ENCODE peak calls at places on chromosomes 4 and X, in ten cellular contexts. One of them, this sample, is unnamed.

GRCh38 chr4:2341911-2342652 is 76.4 kb downstream of the ZFYVE28 start:
- DNase-seq in fibroblast of lung: no peak
- DNase-seq in tibial artery: no peak
- DNase-seq in stimulated activated CD8-positive, alpha-beta memory T cell treated with anti-CD3 and anti-CD28 coated beads, Interleukin-4, amount 100 ng/mL, for 24 hours: no peak
- DNase-seq in stromal cell of bone marrow: no peak
- DNase-seq in choroid plexus epithelial cell: no peak
- DNase-seq in nephron progenitor cell: no peak
- DNase-seq in adipocyte: no peak
- DNase-seq in germinal center: no peak
- DNase-seq in GM12865: no peak
- DNase-seq in this sample: no peak

GRCh38 chr4:17702666-17703065 is 78.8 kb downstream of the FAM184B start:
- DNase-seq in fibroblast of lung: no peak
- DNase-seq in nephron progenitor cell: no peak
- DNase-seq in stromal cell of bone marrow: no peak
- DNase-seq in adipocyte: no peak
- DNase-seq in tibial artery: no peak
- DNase-seq in germinal center: no peak
- DNase-seq in GM12865: no peak
- DNase-seq in stimulated activated CD8-positive, alpha-beta memory T cell treated with anti-CD3 and anti-CD28 coated beads, Interleukin-4, amount 100 ng/mL, for 24 hours: no peak
- DNase-seq in choroid plexus epithelial cell: no peak
- DNase-seq in this sample: no peak

GRCh38 chr4:186942745-186943606 is 219.3 kb upstream of the FAT1 start:
- DNase-seq in adipocyte: peak
- DNase-seq in stromal cell of bone marrow: no peak
- DNase-seq in stimulated activated CD8-positive, alpha-beta memory T cell treated with anti-CD3 and anti-CD28 coated beads, Interleukin-4, amount 100 ng/mL, for 24 hours: no peak
- DNase-seq in fibroblast of lung: peak
- DNase-seq in germinal center: no peak
- DNase-seq in choroid plexus epithelial cell: peak
- DNase-seq in GM12865: no peak
- DNase-seq in nephron progenitor cell: peak
- DNase-seq in tibial artery: no peak
- DNase-seq in this sample: no peak

GRCh38 chr4:6239968-6240367 is 29.7 kb upstream of the WFS1 start:
- DNase-seq in adipocyte: no peak
- DNase-seq in fibroblast of lung: no peak
- DNase-seq in nephron progenitor cell: no peak
- DNase-seq in germinal center: no peak
- DNase-seq in tibial artery: no peak
- DNase-seq in stimulated activated CD8-positive, alpha-beta memory T cell treated with anti-CD3 and anti-CD28 coated beads, Interleukin-4, amount 100 ng/mL, for 24 hours: no peak
- DNase-seq in stromal cell of bone marrow: no peak
- DNase-seq in choroid plexus epithelial cell: no peak
- DNase-seq in GM12865: no peak
- DNase-seq in this sample: no peak

GRCh38 chrX:31435592-31435991 is 363.8 kb upstream of the FTHL17 start:
- DNase-seq in germinal center: no peak
- DNase-seq in stromal cell of bone marrow: no peak
- DNase-seq in stimulated activated CD8-positive, alpha-beta memory T cell treated with anti-CD3 and anti-CD28 coated beads, Interleukin-4, amount 100 ng/mL, for 24 hours: no peak
- DNase-seq in adipocyte: no peak
- DNase-seq in nephron progenitor cell: peak
- DNase-seq in GM12865: no peak
- DNase-seq in fibroblast of lung: peak
- DNase-seq in choroid plexus epithelial cell: peak
- DNase-seq in tibial artery: no peak
- DNase-seq in this sample: no peak

GRCh38 chr4:155403886-155404285 is 27.1 kb upstream of the MAP9 start:
- DNase-seq in stimulated activated CD8-positive, alpha-beta memory T cell treated with anti-CD3 and anti-CD28 coated beads, Interleukin-4, amount 100 ng/mL, for 24 hours: no peak
- DNase-seq in fibroblast of lung: peak
- DNase-seq in adipocyte: peak
- DNase-seq in germinal center: no peak
- DNase-seq in choroid plexus epithelial cell: peak
- DNase-seq in nephron progenitor cell: no peak
- DNase-seq in tibial artery: no peak
- DNase-seq in GM12865: peak
- DNase-seq in stromal cell of bone marrow: peak
- DNase-seq in this sample: no peak

GRCh38 chr4:10656988-10657387 is 27.6 kb downstream of the CLNK start:
- DNase-seq in fibroblast of lung: peak
- DNase-seq in GM12865: no peak
- DNase-seq in stromal cell of bone marrow: no peak
- DNase-seq in nephron progenitor cell: no peak
- DNase-seq in adipocyte: no peak
- DNase-seq in stimulated activated CD8-positive, alpha-beta memory T cell treated with anti-CD3 and anti-CD28 coated beads, Interleukin-4, amount 100 ng/mL, for 24 hours: no peak
- DNase-seq in tibial artery: no peak
- DNase-seq in choroid plexus epithelial cell: peak
- DNase-seq in germinal center: no peak
- DNase-seq in this sample: no peak

GRCh38 chrX:13493659-13494058 is 75.7 kb upstream of the EGFL6 start:
- DNase-seq in fibroblast of lung: no peak
- DNase-seq in GM12865: no peak
- DNase-seq in adipocyte: no peak
- DNase-seq in stromal cell of bone marrow: no peak
- DNase-seq in germinal center: no peak
- DNase-seq in choroid plexus epithelial cell: no peak
- DNase-seq in tibial artery: no peak
- DNase-seq in stimulated activated CD8-positive, alpha-beta memory T cell treated with anti-CD3 and anti-CD28 coated beads, Interleukin-4, amount 100 ng/mL, for 24 hours: no peak
- DNase-seq in nephron progenitor cell: no peak
- DNase-seq in this sample: no peak

GRCh38 chrX:121592884-121593283 is 545.5 kb downstream of the GLUD2 start:
- DNase-seq in GM12865: no peak
- DNase-seq in stimulated activated CD8-positive, alpha-beta memory T cell treated with anti-CD3 and anti-CD28 coated beads, Interleukin-4, amount 100 ng/mL, for 24 hours: no peak
- DNase-seq in choroid plexus epithelial cell: no peak
- DNase-seq in nephron progenitor cell: no peak
- DNase-seq in stromal cell of bone marrow: no peak
- DNase-seq in fibroblast of lung: no peak
- DNase-seq in tibial artery: no peak
- DNase-seq in adipocyte: no peak
- DNase-seq in germinal center: no peak
- DNase-seq in this sample: no peak

GRCh38 chr4:13700196-13701140 is 72.9 kb upstream of the BOD1L1 start:
- DNase-seq in stromal cell of bone marrow: peak
- DNase-seq in germinal center: no peak
- DNase-seq in stimulated activated CD8-positive, alpha-beta memory T cell treated with anti-CD3 and anti-CD28 coated beads, Interleukin-4, amount 100 ng/mL, for 24 hours: no peak
- DNase-seq in fibroblast of lung: peak
- DNase-seq in tibial artery: no peak
- DNase-seq in choroid plexus epithelial cell: peak
- DNase-seq in nephron progenitor cell: no peak
- DNase-seq in GM12865: no peak
- DNase-seq in adipocyte: peak
- DNase-seq in this sample: no peak

GRCh38 chr4:93747220-93747619 is 81.3 kb upstream of the ATOH1 start:
- DNase-seq in stimulated activated CD8-positive, alpha-beta memory T cell treated with anti-CD3 and anti-CD28 coated beads, Interleukin-4, amount 100 ng/mL, for 24 hours: no peak
- DNase-seq in adipocyte: no peak
- DNase-seq in fibroblast of lung: no peak
- DNase-seq in choroid plexus epithelial cell: no peak
- DNase-seq in stromal cell of bone marrow: no peak
- DNase-seq in GM12865: no peak
- DNase-seq in germinal center: no peak
- DNase-seq in tibial artery: no peak
- DNase-seq in nephron progenitor cell: no peak
- DNase-seq in this sample: no peak

GRCh38 chr4:7210818-7211217 is 18.5 kb downstream of the SORCS2 start:
- DNase-seq in tibial artery: no peak
- DNase-seq in stromal cell of bone marrow: peak
- DNase-seq in stimulated activated CD8-positive, alpha-beta memory T cell treated with anti-CD3 and anti-CD28 coated beads, Interleukin-4, amount 100 ng/mL, for 24 hours: no peak
- DNase-seq in nephron progenitor cell: no peak
- DNase-seq in germinal center: no peak
- DNase-seq in adipocyte: peak
- DNase-seq in GM12865: no peak
- DNase-seq in choroid plexus epithelial cell: peak
- DNase-seq in fibroblast of lung: peak
- DNase-seq in this sample: no peak

GRCh38 chr4:113756005-113756410 is 5.5 kb downstream of the CAMK2D start:
- DNase-seq in germinal center: no peak
- DNase-seq in adipocyte: peak
- DNase-seq in tibial artery: no peak
- DNase-seq in GM12865: peak
- DNase-seq in stromal cell of bone marrow: peak
- DNase-seq in fibroblast of lung: peak
- DNase-seq in stimulated activated CD8-positive, alpha-beta memory T cell treated with anti-CD3 and anti-CD28 coated beads, Interleukin-4, amount 100 ng/mL, for 24 hours: no peak
- DNase-seq in nephron progenitor cell: no peak
- DNase-seq in choroid plexus epithelial cell: peak
- DNase-seq in this sample: peak

GRCh38 chr4:77800483-77801259 is 18.5 kb downstream of the CNOT6L start:
- DNase-seq in stromal cell of bone marrow: no peak
- DNase-seq in choroid plexus epithelial cell: no peak
- DNase-seq in fibroblast of lung: peak
- DNase-seq in stimulated activated CD8-positive, alpha-beta memory T cell treated with anti-CD3 and anti-CD28 coated beads, Interleukin-4, amount 100 ng/mL, for 24 hours: no peak
- DNase-seq in GM12865: no peak
- DNase-seq in tibial artery: no peak
- DNase-seq in adipocyte: peak
- DNase-seq in nephron progenitor cell: no peak
- DNase-seq in germinal center: no peak
- DNase-seq in this sample: no peak

GRCh38 chr4:159606835-159607234 is 504.0 kb downstream of the RAPGEF2 start:
- DNase-seq in germinal center: no peak
- DNase-seq in GM12865: no peak
- DNase-seq in tibial artery: no peak
- DNase-seq in choroid plexus epithelial cell: peak
- DNase-seq in fibroblast of lung: no peak
- DNase-seq in stimulated activated CD8-positive, alpha-beta memory T cell treated with anti-CD3 and anti-CD28 coated beads, Interleukin-4, amount 100 ng/mL, for 24 hours: no peak
- DNase-seq in adipocyte: no peak
- DNase-seq in nephron progenitor cell: no peak
- DNase-seq in stromal cell of bone marrow: no peak
- DNase-seq in this sample: no peak

GRCh38 chr4:87316961-87317360 is 5.7 kb downstream of the HSD17B13 start:
- DNase-seq in GM12865: no peak
- DNase-seq in choroid plexus epithelial cell: peak
- DNase-seq in stimulated activated CD8-positive, alpha-beta memory T cell treated with anti-CD3 and anti-CD28 coated beads, Interleukin-4, amount 100 ng/mL, for 24 hours: no peak
- DNase-seq in fibroblast of lung: no peak
- DNase-seq in nephron progenitor cell: no peak
- DNase-seq in tibial artery: no peak
- DNase-seq in stromal cell of bone marrow: no peak
- DNase-seq in adipocyte: no peak
- DNase-seq in germinal center: no peak
- DNase-seq in this sample: no peak

GRCh38 chrX:56800801-56801200 is 71.8 kb downstream of the NBDY start:
- DNase-seq in tibial artery: no peak
- DNase-seq in GM12865: peak
- DNase-seq in nephron progenitor cell: no peak
- DNase-seq in adipocyte: no peak
- DNase-seq in fibroblast of lung: no peak
- DNase-seq in germinal center: peak
- DNase-seq in choroid plexus epithelial cell: no peak
- DNase-seq in stromal cell of bone marrow: no peak
- DNase-seq in stimulated activated CD8-positive, alpha-beta memory T cell treated with anti-CD3 and anti-CD28 coated beads, Interleukin-4, amount 100 ng/mL, for 24 hours: peak
- DNase-seq in this sample: no peak

GRCh38 chrX:100410083-100410590 is at the start of gene PCDH19:
- DNase-seq in nephron progenitor cell: peak
- DNase-seq in tibial artery: no peak
- DNase-seq in stimulated activated CD8-positive, alpha-beta memory T cell treated with anti-CD3 and anti-CD28 coated beads, Interleukin-4, amount 100 ng/mL, for 24 hours: no peak
- DNase-seq in stromal cell of bone marrow: peak
- DNase-seq in germinal center: peak
- DNase-seq in GM12865: peak
- DNase-seq in adipocyte: peak
- DNase-seq in choroid plexus epithelial cell: peak
- DNase-seq in fibroblast of lung: peak
- DNase-seq in this sample: no peak

GRCh38 chr4:52894408-52894807 is 32.3 kb downstream of the RASL11B start:
- DNase-seq in stimulated activated CD8-positive, alpha-beta memory T cell treated with anti-CD3 and anti-CD28 coated beads, Interleukin-4, amount 100 ng/mL, for 24 hours: no peak
- DNase-seq in tibial artery: no peak
- DNase-seq in choroid plexus epithelial cell: no peak
- DNase-seq in fibroblast of lung: no peak
- DNase-seq in GM12865: no peak
- DNase-seq in stromal cell of bone marrow: no peak
- DNase-seq in germinal center: no peak
- DNase-seq in adipocyte: peak
- DNase-seq in nephron progenitor cell: no peak
- DNase-seq in this sample: no peak

GRCh38 chr4:64417974-64418373 is 8.7 kb upstream of the TECRL start:
- DNase-seq in germinal center: no peak
- DNase-seq in tibial artery: no peak
- DNase-seq in nephron progenitor cell: no peak
- DNase-seq in GM12865: no peak
- DNase-seq in choroid plexus epithelial cell: no peak
- DNase-seq in fibroblast of lung: no peak
- DNase-seq in stimulated activated CD8-positive, alpha-beta memory T cell treated with anti-CD3 and anti-CD28 coated beads, Interleukin-4, amount 100 ng/mL, for 24 hours: no peak
- DNase-seq in adipocyte: no peak
- DNase-seq in stromal cell of bone marrow: no peak
- DNase-seq in this sample: no peak

GRCh38 chr4:183098080-183098722 is 856 bp upstream of the WWC2 start:
- DNase-seq in nephron progenitor cell: peak
- DNase-seq in germinal center: peak
- DNase-seq in choroid plexus epithelial cell: peak
- DNase-seq in adipocyte: peak
- DNase-seq in stimulated activated CD8-positive, alpha-beta memory T cell treated with anti-CD3 and anti-CD28 coated beads, Interleukin-4, amount 100 ng/mL, for 24 hours: no peak
- DNase-seq in fibroblast of lung: peak
- DNase-seq in GM12865: peak
- DNase-seq in stromal cell of bone marrow: no peak
- DNase-seq in tibial artery: peak
- DNase-seq in this sample: peak

GRCh38 chr4:8837181-8837811 is 34.3 kb downstream of the HMX1 start:
- DNase-seq in stimulated activated CD8-positive, alpha-beta memory T cell treated with anti-CD3 and anti-CD28 coated beads, Interleukin-4, amount 100 ng/mL, for 24 hours: no peak
- DNase-seq in choroid plexus epithelial cell: no peak
- DNase-seq in adipocyte: no peak
- DNase-seq in germinal center: no peak
- DNase-seq in stromal cell of bone marrow: no peak
- DNase-seq in nephron progenitor cell: no peak
- DNase-seq in GM12865: no peak
- DNase-seq in tibial artery: peak
- DNase-seq in fibroblast of lung: no peak
- DNase-seq in this sample: no peak

GRCh38 chr4:185512516-185512915 is 22.8 kb downstream of the PDLIM3 start:
- DNase-seq in tibial artery: no peak
- DNase-seq in adipocyte: peak
- DNase-seq in GM12865: no peak
- DNase-seq in nephron progenitor cell: no peak
- DNase-seq in fibroblast of lung: peak
- DNase-seq in stimulated activated CD8-positive, alpha-beta memory T cell treated with anti-CD3 and anti-CD28 coated beads, Interleukin-4, amount 100 ng/mL, for 24 hours: no peak
- DNase-seq in germinal center: no peak
- DNase-seq in choroid plexus epithelial cell: peak
- DNase-seq in stromal cell of bone marrow: peak
- DNase-seq in this sample: no peak

GRCh38 chr4:1041147-1041935 is 29.9 kb downstream of the FGFRL1 start:
- DNase-seq in tibial artery: no peak
- DNase-seq in stimulated activated CD8-positive, alpha-beta memory T cell treated with anti-CD3 and anti-CD28 coated beads, Interleukin-4, amount 100 ng/mL, for 24 hours: no peak
- DNase-seq in adipocyte: no peak
- DNase-seq in choroid plexus epithelial cell: peak
- DNase-seq in stromal cell of bone marrow: peak
- DNase-seq in germinal center: no peak
- DNase-seq in nephron progenitor cell: peak
- DNase-seq in GM12865: no peak
- DNase-seq in fibroblast of lung: peak
- DNase-seq in this sample: no peak

GRCh38 chrX:155889328-155889727 is 8.2 kb downstream of the VAMP7 start:
- DNase-seq in GM12865: no peak
- DNase-seq in tibial artery: no peak
- DNase-seq in stromal cell of bone marrow: no peak
- DNase-seq in stimulated activated CD8-positive, alpha-beta memory T cell treated with anti-CD3 and anti-CD28 coated beads, Interleukin-4, amount 100 ng/mL, for 24 hours: no peak
- DNase-seq in nephron progenitor cell: no peak
- DNase-seq in germinal center: no peak
- DNase-seq in fibroblast of lung: no peak
- DNase-seq in adipocyte: no peak
- DNase-seq in choroid plexus epithelial cell: no peak
- DNase-seq in this sample: no peak

GRCh38 chr4:128521634-128522253 is 234.1 kb upstream of the PGRMC2 start:
- DNase-seq in nephron progenitor cell: no peak
- DNase-seq in stromal cell of bone marrow: no peak
- DNase-seq in tibial artery: no peak
- DNase-seq in choroid plexus epithelial cell: peak
- DNase-seq in GM12865: no peak
- DNase-seq in stimulated activated CD8-positive, alpha-beta memory T cell treated with anti-CD3 and anti-CD28 coated beads, Interleukin-4, amount 100 ng/mL, for 24 hours: no peak
- DNase-seq in adipocyte: no peak
- DNase-seq in fibroblast of lung: peak
- DNase-seq in germinal center: no peak
- DNase-seq in this sample: peak

GRCh38 chr4:48906283-48907173 is at the start of gene OCIAD2:
- DNase-seq in choroid plexus epithelial cell: peak
- DNase-seq in nephron progenitor cell: peak
- DNase-seq in stimulated activated CD8-positive, alpha-beta memory T cell treated with anti-CD3 and anti-CD28 coated beads, Interleukin-4, amount 100 ng/mL, for 24 hours: peak
- DNase-seq in stromal cell of bone marrow: no peak
- DNase-seq in germinal center: peak
- DNase-seq in adipocyte: peak
- DNase-seq in GM12865: peak
- DNase-seq in fibroblast of lung: peak
- DNase-seq in tibial artery: peak
- DNase-seq in this sample: no peak

GRCh38 chr4:141158219-141158618 is 24.9 kb upstream of the RNF150 start:
- DNase-seq in fibroblast of lung: peak
- DNase-seq in germinal center: no peak
- DNase-seq in choroid plexus epithelial cell: peak
- DNase-seq in nephron progenitor cell: no peak
- DNase-seq in stimulated activated CD8-positive, alpha-beta memory T cell treated with anti-CD3 and anti-CD28 coated beads, Interleukin-4, amount 100 ng/mL, for 24 hours: no peak
- DNase-seq in tibial artery: no peak
- DNase-seq in GM12865: peak
- DNase-seq in adipocyte: peak
- DNase-seq in stromal cell of bone marrow: peak
- DNase-seq in this sample: peak